ENCODE peak calls at places on chromosomes 3 and 15, in five cellular contexts. One of them, this sample, is unnamed.
A peak's percentile ranks its signal among the peaks of the same experiment; 100 is the strongest.

GRCh38 chr3:31858439-31858838 is 122.6 kb downstream of the OSBPL10 start:
- DNase-seq in activated T-helper 1 cell treated with Interleukin-2 at 50 U/mL for 16 hours: no peak
- DNase-seq in glutamatergic neuron: no peak
- DNase-seq in HFFc6: no peak
- DNase-seq in foreskin fibroblast: no peak
- DNase-seq in this sample: no peak

GRCh38 chr3:127043041-127043641 is 60.2 kb downstream of the PLXNA1 start:
- DNase-seq in foreskin fibroblast: no peak
- DNase-seq in activated T-helper 1 cell treated with Interleukin-2 at 50 U/mL for 16 hours: no peak
- DNase-seq in glutamatergic neuron: no peak
- DNase-seq in HFFc6: no peak
- DNase-seq in this sample: no peak

GRCh38 chr3:32078864-32079263 is 27.6 kb upstream of the GPD1L start:
- DNase-seq in foreskin fibroblast: no peak
- DNase-seq in HFFc6: no peak
- DNase-seq in activated T-helper 1 cell treated with Interleukin-2 at 50 U/mL for 16 hours: no peak
- DNase-seq in glutamatergic neuron: no peak
- DNase-seq in this sample: no peak

GRCh38 chr3:17642474-17642873 is 100.0 kb downstream of the TBC1D5 start:
- DNase-seq in HFFc6: no peak
- DNase-seq in foreskin fibroblast: no peak
- DNase-seq in glutamatergic neuron: no peak
- DNase-seq in activated T-helper 1 cell treated with Interleukin-2 at 50 U/mL for 16 hours: no peak
- DNase-seq in this sample: no peak

GRCh38 chr3:141366285-141367037 is 1.8 kb upstream of the ZBTB38 start:
- DNase-seq in HFFc6: peak; percentile 91
- DNase-seq in foreskin fibroblast: peak; percentile 91
- DNase-seq in glutamatergic neuron: no peak
- DNase-seq in activated T-helper 1 cell treated with Interleukin-2 at 50 U/mL for 16 hours: no peak
- DNase-seq in this sample: peak; percentile 67

GRCh38 chr3:33131328-33132018 is 17.7 kb downstream of the CRTAP start:
- DNase-seq in activated T-helper 1 cell treated with Interleukin-2 at 50 U/mL for 16 hours: no peak
- DNase-seq in foreskin fibroblast: peak; percentile 54
- DNase-seq in glutamatergic neuron: peak; percentile 42
- DNase-seq in HFFc6: peak; percentile 53
- DNase-seq in this sample: peak; percentile 35

GRCh38 chr3:126671521-126671920 is 16.6 kb upstream of the TXNRD3 start:
- DNase-seq in HFFc6: no peak
- DNase-seq in glutamatergic neuron: no peak
- DNase-seq in activated T-helper 1 cell treated with Interleukin-2 at 50 U/mL for 16 hours: no peak
- DNase-seq in foreskin fibroblast: no peak
- DNase-seq in this sample: no peak

GRCh38 chr3:40741729-40742128 is 217.0 kb downstream of the ZNF621 start:
- DNase-seq in glutamatergic neuron: no peak
- DNase-seq in foreskin fibroblast: no peak
- DNase-seq in HFFc6: no peak
- DNase-seq in activated T-helper 1 cell treated with Interleukin-2 at 50 U/mL for 16 hours: no peak
- DNase-seq in this sample: no peak

GRCh38 chr3:69320867-69321266 is 65.0 kb downstream of the FRMD4B start:
- DNase-seq in activated T-helper 1 cell treated with Interleukin-2 at 50 U/mL for 16 hours: no peak
- DNase-seq in glutamatergic neuron: no peak
- DNase-seq in HFFc6: no peak
- DNase-seq in foreskin fibroblast: no peak
- DNase-seq in this sample: no peak

GRCh38 chr15:55742498-55742926 is 440 bp downstream of the PRTG start:
- DNase-seq in HFFc6: no peak
- DNase-seq in activated T-helper 1 cell treated with Interleukin-2 at 50 U/mL for 16 hours: no peak
- DNase-seq in foreskin fibroblast: peak; percentile 18
- DNase-seq in glutamatergic neuron: no peak
- DNase-seq in this sample: peak; percentile 72

This sample was measured in Caki2.